ENCODE peak calls at places on chromosomes 2 and 18, in five cellular contexts. One of them, this sample, is unnamed.

GRCh38 chr2:76275788-76276187 is 565.1 kb upstream of the GCFC2 start:
- DNase-seq in Karpas-422: no peak
- DNase-seq in heart right ventricle: no peak
- DNase-seq in CD4-positive, CD25-positive, alpha-beta regulatory T cell: no peak
- DNase-seq in cardiac fibroblast: no peak
- DNase-seq in this sample: no peak

GRCh38 chr2:26521054-26521912 is 43.4 kb upstream of the OTOF start:
- DNase-seq in CD4-positive, CD25-positive, alpha-beta regulatory T cell: peak; percentile 17
- DNase-seq in heart right ventricle: no peak
- DNase-seq in cardiac fibroblast: peak; percentile 7
- DNase-seq in Karpas-422: peak; percentile 73
- DNase-seq in this sample: peak; percentile 93

GRCh38 chr18:58863539-58864145 is 1.0 kb upstream of the ZNF532 start:
- DNase-seq in cardiac fibroblast: peak; percentile 55
- DNase-seq in Karpas-422: peak; percentile 65
- DNase-seq in CD4-positive, CD25-positive, alpha-beta regulatory T cell: peak; percentile 25
- DNase-seq in heart right ventricle: peak; percentile 66
- DNase-seq in this sample: peak; percentile 83

GRCh38 chr2:150303281-150303680 is 184.2 kb downstream of the RND3 start:
- DNase-seq in CD4-positive, CD25-positive, alpha-beta regulatory T cell: no peak
- DNase-seq in cardiac fibroblast: no peak
- DNase-seq in heart right ventricle: no peak
- DNase-seq in Karpas-422: no peak
- DNase-seq in this sample: no peak

GRCh38 chr2:176415156-176415870 is 146.1 kb downstream of the MTX2 start:
- DNase-seq in Karpas-422: peak; percentile 38
- DNase-seq in CD4-positive, CD25-positive, alpha-beta regulatory T cell: no peak
- DNase-seq in cardiac fibroblast: no peak
- DNase-seq in heart right ventricle: no peak
- DNase-seq in this sample: no peak

GRCh38 chr18:74788657-74789056 is 191.0 kb downstream of the ZNF407 start:
- DNase-seq in CD4-positive, CD25-positive, alpha-beta regulatory T cell: no peak
- DNase-seq in cardiac fibroblast: no peak
- DNase-seq in Karpas-422: no peak
- DNase-seq in heart right ventricle: no peak
- DNase-seq in this sample: no peak

GRCh38 chr2:239579081-239579480 is 178.3 kb upstream of the HDAC4 start:
- DNase-seq in CD4-positive, CD25-positive, alpha-beta regulatory T cell: no peak
- DNase-seq in Karpas-422: no peak
- DNase-seq in heart right ventricle: no peak
- DNase-seq in cardiac fibroblast: no peak
- DNase-seq in this sample: no peak

GRCh38 chr2:239693761-239694415 is 293.1 kb upstream of the HDAC4 start:
- DNase-seq in cardiac fibroblast: no peak
- DNase-seq in CD4-positive, CD25-positive, alpha-beta regulatory T cell: no peak
- DNase-seq in Karpas-422: no peak
- DNase-seq in heart right ventricle: no peak
- DNase-seq in this sample: no peak

GRCh38 chr18:10057808-10058791 is 144.3 kb downstream of the VAPA start:
- DNase-seq in CD4-positive, CD25-positive, alpha-beta regulatory T cell: no peak
- DNase-seq in Karpas-422: no peak
- DNase-seq in heart right ventricle: no peak
- DNase-seq in cardiac fibroblast: peak; percentile 89
- DNase-seq in this sample: no peak

GRCh38 chr2:225893151-225893550 is 493.6 kb downstream of the NYAP2 start:
- DNase-seq in heart right ventricle: no peak
- DNase-seq in Karpas-422: no peak
- DNase-seq in cardiac fibroblast: no peak
- DNase-seq in CD4-positive, CD25-positive, alpha-beta regulatory T cell: no peak
- DNase-seq in this sample: no peak

GRCh38 chr2:160646684-160647444 is 153.3 kb upstream of the RBMS1 start:
- DNase-seq in CD4-positive, CD25-positive, alpha-beta regulatory T cell: no peak
- DNase-seq in Karpas-422: no peak
- DNase-seq in heart right ventricle: no peak
- DNase-seq in cardiac fibroblast: no peak
- DNase-seq in this sample: no peak

GRCh38 chr2:38377501-38378258 is 607 bp upstream of the ATL2 start:
- DNase-seq in Karpas-422: no peak
- DNase-seq in cardiac fibroblast: peak; percentile 71
- DNase-seq in heart right ventricle: no peak
- DNase-seq in CD4-positive, CD25-positive, alpha-beta regulatory T cell: no peak
- DNase-seq in this sample: no peak

GRCh38 chr2:220277445-220277960 is 650.1 kb downstream of the SLC4A3 start:
- DNase-seq in CD4-positive, CD25-positive, alpha-beta regulatory T cell: no peak
- DNase-seq in Karpas-422: no peak
- DNase-seq in cardiac fibroblast: peak; percentile 87
- DNase-seq in heart right ventricle: peak; percentile 31
- DNase-seq in this sample: no peak

GRCh38 chr18:51092097-51092496 is 62.1 kb downstream of the SMAD4 start:
- DNase-seq in cardiac fibroblast: no peak
- DNase-seq in Karpas-422: peak; percentile 35
- DNase-seq in CD4-positive, CD25-positive, alpha-beta regulatory T cell: no peak
- DNase-seq in heart right ventricle: no peak
- DNase-seq in this sample: no peak

GRCh38 chr18:8726281-8726680 is 20.9 kb downstream of the MTCL1 start:
- DNase-seq in cardiac fibroblast: no peak
- DNase-seq in Karpas-422: no peak
- DNase-seq in CD4-positive, CD25-positive, alpha-beta regulatory T cell: no peak
- DNase-seq in heart right ventricle: no peak
- DNase-seq in this sample: no peak

GRCh38 chr2:68948695-68949094 is 4.0 kb downstream of the GKN2 start:
- DNase-seq in heart right ventricle: no peak
- DNase-seq in Karpas-422: no peak
- DNase-seq in CD4-positive, CD25-positive, alpha-beta regulatory T cell: no peak
- DNase-seq in cardiac fibroblast: no peak
- DNase-seq in this sample: no peak

GRCh38 chr2:68951899-68952298 is 794 bp downstream of the GKN2 start:
- DNase-seq in CD4-positive, CD25-positive, alpha-beta regulatory T cell: no peak
- DNase-seq in heart right ventricle: no peak
- DNase-seq in Karpas-422: no peak
- DNase-seq in cardiac fibroblast: no peak
- DNase-seq in this sample: no peak

DNA sequence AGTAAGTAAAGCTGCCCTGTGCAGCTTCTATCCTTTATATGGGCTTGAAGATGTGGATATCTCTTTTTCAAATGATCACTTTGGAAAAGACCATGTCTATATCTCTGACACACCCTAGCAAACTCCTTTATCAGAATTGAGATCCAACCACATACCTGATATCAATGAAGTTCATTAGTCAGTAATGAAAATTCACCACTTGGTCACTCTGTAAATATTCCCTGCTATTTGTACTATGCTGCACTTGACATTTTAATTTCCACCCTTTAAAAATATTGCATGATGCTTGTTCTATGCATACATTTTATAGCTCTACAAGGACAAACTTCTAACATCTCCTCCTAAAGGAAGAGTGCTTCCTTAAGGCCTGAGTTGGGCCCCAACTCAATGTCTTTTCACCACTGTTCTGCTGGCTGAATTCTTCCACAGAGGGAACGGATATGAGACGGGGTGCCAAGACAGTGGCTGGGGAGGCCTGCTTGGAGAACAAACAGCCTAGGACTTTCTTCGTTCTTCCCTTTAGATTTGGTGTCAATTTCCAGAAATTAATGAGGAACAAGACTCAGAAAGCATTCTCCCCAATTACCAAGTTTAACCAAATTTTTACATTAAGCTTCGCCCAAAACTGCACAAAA is at the start of gene GKN2:
- DNase-seq in Karpas-422: no peak
- DNase-seq in heart right ventricle: no peak
- DNase-seq in cardiac fibroblast: no peak
- DNase-seq in CD4-positive, CD25-positive, alpha-beta regulatory T cell: no peak
- DNase-seq in this sample: no peak
- H3K4me3 ChIP-seq in Karpas-422: no peak within 1 kb of the TSS
- H3K4me3 ChIP-seq in heart right ventricle: no peak within 1 kb of the TSS
- H3K4me3 ChIP-seq in cardiac fibroblast: no peak within 1 kb of the TSS
- H3K4me3 ChIP-seq in CD4-positive, CD25-positive, alpha-beta regulatory T cell: no peak within 1 kb of the TSS
- H3K4me3 ChIP-seq in this sample: no peak within 1 kb of the TSS

GRCh38 chr2:43636616-43637015 is 444 bp upstream of the PLEKHH2 start:
- DNase-seq in cardiac fibroblast: no peak
- DNase-seq in heart right ventricle: no peak
- DNase-seq in Karpas-422: no peak
- DNase-seq in CD4-positive, CD25-positive, alpha-beta regulatory T cell: peak; percentile 54
- DNase-seq in this sample: no peak
- H3K4me3 ChIP-seq in cardiac fibroblast: peak overlapping the region; percentile 69
- H3K4me3 ChIP-seq in heart right ventricle: peak overlapping the region; percentile 71
- H3K4me3 ChIP-seq in Karpas-422: no peak overlapping the region
- H3K4me3 ChIP-seq in CD4-positive, CD25-positive, alpha-beta regulatory T cell: peak overlapping the region; percentile 75
- H3K4me3 ChIP-seq in this sample: peak overlapping the region; percentile 74

DNA sequence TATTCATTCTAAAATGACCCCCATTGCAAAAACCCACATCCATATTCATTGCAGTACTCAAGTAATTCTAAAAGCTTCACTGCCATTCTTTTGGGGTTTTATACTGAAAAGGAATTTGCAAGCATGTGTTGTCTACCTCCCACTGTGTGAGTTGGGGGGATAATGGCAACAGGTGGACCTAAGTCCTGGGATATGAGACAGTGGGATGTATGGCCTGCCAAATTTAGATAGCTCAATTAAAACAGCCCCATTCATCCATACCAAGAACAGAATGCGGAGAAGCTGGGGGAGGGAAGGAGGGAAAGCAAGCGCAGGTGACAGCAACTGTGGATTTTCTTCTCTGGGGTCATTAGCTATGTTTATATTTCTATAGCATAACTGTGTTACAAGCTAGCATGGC is 394.2 kb upstream of the ACVR2A start:
- DNase-seq in cardiac fibroblast: no peak
- DNase-seq in heart right ventricle: no peak
- DNase-seq in Karpas-422: peak; percentile 27
- DNase-seq in CD4-positive, CD25-positive, alpha-beta regulatory T cell: no peak
- DNase-seq in this sample: no peak
- H3K4me3 ChIP-seq in cardiac fibroblast: no peak overlapping the region
- H3K4me3 ChIP-seq in heart right ventricle: no peak overlapping the region
- H3K4me3 ChIP-seq in Karpas-422: no peak overlapping the region
- H3K4me3 ChIP-seq in CD4-positive, CD25-positive, alpha-beta regulatory T cell: no peak overlapping the region
- H3K4me3 ChIP-seq in this sample: no peak overlapping the region

DNA sequence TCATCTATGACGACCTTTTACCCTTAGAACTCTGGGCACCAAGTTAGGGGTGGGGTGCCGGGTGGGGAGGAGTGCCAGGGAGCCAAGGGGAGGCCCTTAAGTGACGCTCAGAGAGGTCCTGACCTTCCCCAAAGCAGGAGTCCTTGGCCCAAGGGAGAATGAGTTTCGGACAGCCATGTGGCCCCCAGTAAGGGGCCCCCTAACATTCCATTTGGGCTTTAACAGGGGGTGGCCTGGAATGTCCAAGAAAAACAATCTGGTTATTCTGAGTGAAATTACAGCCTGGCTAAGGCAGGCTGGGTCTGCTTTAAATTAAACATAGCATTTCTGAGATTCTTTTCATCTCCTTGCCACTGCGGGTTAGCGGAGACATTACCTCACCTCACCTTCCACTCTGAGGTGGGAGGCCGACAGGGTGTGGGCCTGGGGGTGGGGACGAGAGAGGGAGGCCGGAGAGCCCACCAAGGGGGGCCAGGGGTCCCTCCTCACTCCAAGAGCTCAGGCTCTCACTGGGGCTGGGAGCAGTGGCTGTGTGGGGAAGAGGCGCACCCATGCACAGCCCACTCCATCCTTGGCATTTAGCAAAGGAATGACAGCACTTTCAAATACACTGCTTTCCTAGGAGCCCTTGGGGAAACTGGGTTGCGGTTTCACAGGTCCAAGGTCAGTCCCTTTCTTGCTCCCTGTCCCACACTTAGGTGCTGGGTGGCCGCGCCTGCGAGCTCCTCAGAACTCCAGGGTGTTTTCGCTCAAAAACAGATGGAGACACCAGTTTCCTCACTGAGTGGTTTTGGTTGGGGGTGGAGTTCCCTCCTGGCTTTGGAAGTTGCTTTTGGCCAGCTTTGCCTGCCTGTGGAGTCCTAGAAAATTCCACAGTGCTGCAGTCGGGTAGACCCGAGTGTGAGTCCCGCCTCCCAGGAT is 107.4 kb downstream of the POLR1A start:
- DNase-seq in Karpas-422: no peak
- DNase-seq in cardiac fibroblast: peak; percentile 83
- DNase-seq in heart right ventricle: peak; percentile 43
- DNase-seq in CD4-positive, CD25-positive, alpha-beta regulatory T cell: no peak
- DNase-seq in this sample: no peak
- H3K4me3 ChIP-seq in Karpas-422: no peak overlapping the region
- H3K4me3 ChIP-seq in cardiac fibroblast: no peak overlapping the region
- H3K4me3 ChIP-seq in heart right ventricle: no peak overlapping the region
- H3K4me3 ChIP-seq in CD4-positive, CD25-positive, alpha-beta regulatory T cell: peak overlapping the region; percentile 67
- H3K4me3 ChIP-seq in this sample: no peak overlapping the region

GRCh38 chr18:49857708-49858107 is 44.4 kb upstream of the ACAA2 start:
- DNase-seq in heart right ventricle: no peak
- DNase-seq in cardiac fibroblast: no peak
- DNase-seq in Karpas-422: no peak
- DNase-seq in CD4-positive, CD25-positive, alpha-beta regulatory T cell: no peak
- DNase-seq in this sample: no peak

GRCh38 chr18:49856531-49856930 is 43.2 kb upstream of the ACAA2 start:
- DNase-seq in cardiac fibroblast: no peak
- DNase-seq in Karpas-422: no peak
- DNase-seq in heart right ventricle: no peak
- DNase-seq in CD4-positive, CD25-positive, alpha-beta regulatory T cell: no peak
- DNase-seq in this sample: no peak

GRCh38 chr18:49859725-49860124 is 46.4 kb upstream of the ACAA2 start:
- DNase-seq in Karpas-422: no peak
- DNase-seq in CD4-positive, CD25-positive, alpha-beta regulatory T cell: no peak
- DNase-seq in cardiac fibroblast: no peak
- DNase-seq in heart right ventricle: no peak
- DNase-seq in this sample: no peak

GRCh38 chr18:49859006-49859359 is 45.6 kb upstream of the ACAA2 start:
- DNase-seq in CD4-positive, CD25-positive, alpha-beta regulatory T cell: no peak
- DNase-seq in Karpas-422: no peak
- DNase-seq in cardiac fibroblast: no peak
- DNase-seq in heart right ventricle: no peak
- DNase-seq in this sample: peak; percentile 61

DNA sequence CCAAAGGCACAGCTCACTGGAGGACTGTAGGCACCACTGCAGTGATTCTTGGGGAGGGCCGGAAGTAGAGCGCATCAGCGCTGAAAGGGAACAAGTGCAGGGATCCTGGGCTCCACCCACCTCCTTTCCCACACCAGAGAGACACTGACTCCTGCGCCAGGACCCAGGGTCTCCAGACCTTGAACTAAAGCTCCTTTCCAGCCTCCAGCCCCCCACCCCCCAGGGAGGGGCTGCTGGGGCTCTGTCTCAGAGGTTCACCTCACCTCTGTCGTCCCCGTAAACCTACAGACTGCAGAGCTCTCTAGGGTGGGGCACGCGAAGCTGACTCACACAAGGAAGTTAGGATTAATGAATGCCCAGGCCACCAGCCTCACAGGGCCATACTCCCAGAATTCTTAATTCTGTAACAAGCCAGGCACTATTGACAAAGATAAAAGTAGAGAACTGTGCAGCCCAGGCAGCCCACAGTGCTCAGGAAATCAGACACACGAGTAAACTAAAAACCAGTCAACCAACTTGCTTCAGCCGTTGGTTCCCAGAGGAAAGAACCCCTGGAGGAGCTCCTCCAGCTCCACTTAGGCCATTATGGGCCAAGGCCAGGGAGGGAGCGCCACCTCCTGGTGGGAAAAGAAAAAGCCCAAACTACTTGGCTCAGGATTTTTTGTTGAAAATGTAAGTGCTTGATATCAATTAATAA is 45.1 kb upstream of the ACAA2 start:
- DNase-seq in CD4-positive, CD25-positive, alpha-beta regulatory T cell: peak; percentile 65
- DNase-seq in heart right ventricle: peak; percentile 58
- DNase-seq in cardiac fibroblast: peak; percentile 84
- DNase-seq in Karpas-422: peak; percentile 83
- DNase-seq in this sample: peak; percentile 89
- H3K4me3 ChIP-seq in CD4-positive, CD25-positive, alpha-beta regulatory T cell: no peak overlapping the region
- H3K4me3 ChIP-seq in heart right ventricle: no peak overlapping the region
- H3K4me3 ChIP-seq in cardiac fibroblast: no peak overlapping the region
- H3K4me3 ChIP-seq in Karpas-422: no peak overlapping the region
- H3K4me3 ChIP-seq in this sample: no peak overlapping the region